ENCODE peak calls at places on chromosomes 13 and 19, in ten cellular contexts. G, P, C, B, S, K, M, Y, T and E are unnamed samples.

GRCh38 chr13:97879646-97880297 is 73.7 kb upstream of the IPO5 start:
- DNase-seq in G (peak; percentile 91), P (no peak), C (no peak), B (no peak), S (no peak), K (no peak), M (no peak), Y (no peak), T (peak; percentile 88), E (no peak)

GRCh38 chr13:101706651-101707050 is 254.2 kb downstream of the ITGBL1 start:
- DNase-seq in G (peak; percentile 94), P (no peak), C (no peak), B (no peak), S (no peak), K (no peak), M (no peak), Y (no peak), T (peak; percentile 99), E (no peak)

GRCh38 chr19:2426661-2427322 is 594 bp downstream of the TIMM13 start:
- DNase-seq in G (peak; percentile 14), P (no peak), C (no peak), B (peak; percentile 61), S (no peak), K (peak; percentile 70), M (no peak), Y (peak; percentile 70), T (peak; percentile 35), E (peak; percentile 81)

GRCh38 chr13:45333973-45334922 is 6.7 kb downstream of the TPT1 start:
- DNase-seq in G (peak; percentile 62), P (no peak), C (no peak), B (no peak), S (no peak), K (no peak), M (no peak), Y (no peak), T (peak; percentile 53), E (no peak)

GRCh38 chr19:47280183-47280797 is 5.6 kb downstream of the INAFM1 start:
- DNase-seq in G (no peak), P (peak; percentile 36), C (no peak), B (peak; percentile 87), S (no peak), K (peak; percentile 65), M (no peak), Y (peak; percentile 46), T (peak; percentile 30), E (peak; percentile 40)

GRCh38 chr19:746956-747355 is 4.0 kb upstream of the MISP start:
- DNase-seq in G (no peak), P (no peak), C (no peak), B (no peak), S (no peak), K (no peak), M (no peak), Y (no peak), T (no peak), E (no peak)

GRCh38 chr19:44367024-44367423 is 10.5 kb upstream of the ZNF112 start:
- DNase-seq in G (no peak), P (no peak), C (no peak), B (no peak), S (no peak), K (no peak), M (no peak), Y (no peak), T (peak; percentile 35), E (no peak)

GRCh38 chr19:30666301-30666803 is 294.2 kb downstream of the ZNF536 start:
- DNase-seq in G (peak; percentile 13), P (peak; percentile 33), C (peak; percentile 84), B (peak; percentile 84), S (no peak), K (peak; percentile 29), M (no peak), Y (peak; percentile 81), T (peak; percentile 49), E (peak; percentile 58)

GRCh38 chr13:76350399-76350798 is 535.8 kb downstream of the KCTD12 start:
- DNase-seq in G (peak; percentile 16), P (no peak), C (no peak), B (no peak), S (no peak), K (no peak), M (no peak), Y (no peak), T (peak; percentile 73), E (no peak)

GRCh38 chr19:47186337-47187022 is 44.5 kb downstream of the BBC3 start:
- DNase-seq in G (no peak), P (no peak), C (no peak), B (no peak), S (peak; percentile 60), K (peak; percentile 92), M (peak; percentile 67), Y (no peak), T (no peak), E (peak; percentile 87)

GRCh38 chr13:110323172-110323851 is 16.2 kb downstream of the COL4A2 start:
- DNase-seq in G (peak; percentile 96), P (peak; percentile 70), C (no peak), B (no peak), S (no peak), K (no peak), M (no peak), Y (no peak), T (peak; percentile 95), E (no peak)

GRCh38 chr13:33799950-33800592 is 17.9 kb upstream of the RFC3 start:
- DNase-seq in G (peak; percentile 46), P (no peak), C (no peak), B (no peak), S (no peak), K (peak; percentile 7), M (no peak), Y (no peak), T (peak; percentile 79), E (no peak)

GRCh38 chr13:110103026-110103425 is 203.9 kb downstream of the COL4A1 start:
- DNase-seq in G (no peak), P (no peak), C (no peak), B (no peak), S (no peak), K (no peak), M (no peak), Y (no peak), T (peak; percentile 52), E (no peak)

GRCh38 chr13:50149932-50150331 is 134.7 kb downstream of the KCNRG start:
- DNase-seq in G (no peak), P (peak; percentile 35), C (no peak), B (no peak), S (no peak), K (no peak), M (no peak), Y (no peak), T (peak; percentile 31), E (no peak)

GRCh38 chr19:35457173-35457572 is 9.1 kb downstream of the FFAR2 start:
- DNase-seq in G (no peak), P (no peak), C (no peak), B (no peak), S (no peak), K (peak; percentile 75), M (no peak), Y (no peak), T (no peak), E (peak; percentile 58)

GRCh38 chr19:52522555-52522954 is 4.9 kb upstream of the ZNF808 start:
- DNase-seq in G (no peak), P (no peak), C (no peak), B (peak; percentile 85), S (no peak), K (no peak), M (no peak), Y (no peak), T (no peak), E (no peak)

GRCh38 chr13:63201493-63201892 is 1785.8 kb upstream of the PCDH20 start:
- DNase-seq in G (no peak), P (no peak), C (no peak), B (no peak), S (no peak), K (no peak), M (no peak), Y (no peak), T (no peak), E (no peak)
- TF ChIP-seq CTCF in G (no peak), P (no peak), C (no peak), B (no peak), S (no peak), K (no peak), M (no peak), Y (no peak), T (no peak), E (no peak)

DNA sequence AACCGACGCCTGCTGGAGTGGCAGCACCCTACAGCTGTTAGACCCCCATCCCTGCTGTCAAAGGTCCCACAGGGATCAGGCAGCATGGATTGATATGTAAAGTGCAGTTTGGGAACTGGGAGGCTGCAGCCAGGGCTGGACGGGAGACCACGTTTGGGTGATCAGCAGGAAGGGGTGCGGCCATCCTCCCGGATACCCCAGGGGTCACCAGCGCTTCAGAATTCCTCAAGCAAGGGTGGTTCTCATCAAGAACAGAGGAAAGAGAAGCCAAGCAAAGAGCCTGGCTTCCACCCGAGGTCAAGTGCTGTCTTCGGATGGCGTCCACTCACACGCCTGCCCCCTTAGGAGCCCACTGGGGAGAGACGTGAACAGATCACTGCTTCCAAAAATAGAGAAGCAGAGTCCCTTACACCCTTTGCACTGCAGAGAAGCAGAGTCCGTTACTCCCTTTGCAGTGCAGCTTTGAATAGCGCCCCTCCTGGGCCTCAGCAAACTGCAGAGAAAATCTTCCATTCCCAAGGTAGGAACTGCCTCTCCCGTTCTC is 35.5 kb downstream of the DHRS12 start:
- DNase-seq in G (no peak), P (no peak), C (peak; percentile 74), B (peak; percentile 58), S (no peak), K (no peak), M (no peak), Y (peak; percentile 21), T (no peak), E (no peak)
- TF ChIP-seq CTCF in G (no peak), P (no peak), C (no peak), B (peak; percentile 24), S (no peak), K (no peak), M (no peak), Y (peak; percentile 41), T (peak; percentile 39), E (no peak)

GRCh38 chr13:61149333-61149730 is 266.3 kb downstream of the PCDH20 start:
- DNase-seq in G (no peak), P (no peak), C (no peak), B (no peak), S (no peak), K (no peak), M (no peak), Y (no peak), T (no peak), E (no peak)
- TF ChIP-seq CTCF in G (no peak), P (no peak), C (no peak), B (no peak), S (no peak), K (no peak), M (no peak), Y (no peak), T (no peak), E (no peak)

DNA sequence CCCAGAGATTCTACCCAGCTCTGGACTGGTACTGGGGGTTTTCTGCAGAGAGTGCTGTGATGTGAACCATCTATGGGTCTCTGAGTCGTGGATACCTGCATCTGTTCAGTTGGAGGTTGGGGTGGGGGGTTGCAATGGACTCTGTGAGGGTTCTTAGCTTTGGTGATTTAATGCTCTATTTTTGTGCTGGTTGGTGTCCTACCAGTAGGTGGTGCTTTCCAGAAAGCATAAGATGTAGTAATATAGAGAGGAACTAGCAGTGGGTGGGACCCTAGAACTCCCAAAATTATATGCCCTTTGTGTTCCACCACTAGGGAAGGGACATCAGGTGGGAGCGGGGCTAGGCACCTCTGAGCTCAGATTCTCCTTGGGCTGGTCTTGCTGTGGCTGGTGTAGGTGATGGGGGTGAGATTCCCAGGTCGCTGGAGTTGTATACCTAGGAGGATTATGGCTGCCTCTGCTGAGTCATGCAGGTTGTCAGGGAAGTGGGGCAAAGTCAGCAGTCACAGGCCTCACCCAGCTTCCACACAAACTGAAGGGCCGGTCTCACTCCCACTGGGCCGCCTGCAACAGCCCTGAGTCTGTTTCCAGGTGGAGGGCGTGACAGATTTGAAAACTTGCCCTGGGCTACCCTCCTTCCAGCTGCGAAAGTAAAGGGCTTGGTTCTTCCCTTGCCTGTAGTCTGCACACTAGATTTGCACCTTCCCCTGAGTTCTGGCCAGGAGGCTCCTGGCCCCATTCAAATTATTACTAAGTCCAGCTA is 573.0 kb upstream of the SLITRK1 start:
- DNase-seq in G (no peak), P (no peak), C (no peak), B (no peak), S (no peak), K (no peak), M (no peak), Y (no peak), T (no peak), E (no peak)
- TF ChIP-seq CTCF in G (no peak), P (no peak), C (no peak), B (peak; percentile 18), S (no peak), K (no peak), M (no peak), Y (no peak), T (peak; percentile 8), E (no peak)